ENCODE peak calls at places on chromosomes 2 and 18, in eight cellular contexts. R, G, M, F, S, N, K and T are unnamed samples.

GRCh38 chr2:172434821-172435607 is 7.6 kb downstream of the ITGA6 start:
- DNase-seq in R (no peak), G (peak; percentile 71), M (peak; percentile 54), F (peak; percentile 18), S (no peak), N (no peak), K (no peak), T (peak; percentile 61)

GRCh38 chr2:67625178-67625577 is 228.0 kb downstream of the ETAA1 start:
- DNase-seq in R (peak; percentile 59), G (no peak), M (no peak), F (peak; percentile 44), S (no peak), N (no peak), K (no peak), T (no peak)

GRCh38 chr2:176682278-176682677 is 413.0 kb downstream of the MTX2 start:
- DNase-seq in R (peak; percentile 22), G (no peak), M (no peak), F (no peak), S (no peak), N (no peak), K (no peak), T (no peak)

GRCh38 chr2:128630974-128631697 is 312.5 kb upstream of the HS6ST1 start:
- DNase-seq in R (no peak), G (no peak), M (no peak), F (no peak), S (peak; percentile 24), N (no peak), K (no peak), T (peak; percentile 38)

GRCh38 chr2:79910643-79911042 is 393.9 kb downstream of the LRRTM1 start:
- DNase-seq in R (no peak), G (peak; percentile 41), M (no peak), F (no peak), S (no peak), N (no peak), K (no peak), T (no peak)

GRCh38 chr2:196399736-196400691 is 228.6 kb upstream of the STK17B start:
- DNase-seq in R (peak; percentile 98), G (no peak), M (no peak), F (peak; percentile 94), S (no peak), N (peak; percentile 41), K (no peak), T (no peak)

GRCh38 chr18:77208969-77209368 is 40.7 kb upstream of the GALR1 start:
- DNase-seq in R (peak; percentile 69), G (no peak), M (no peak), F (peak; percentile 65), S (peak; percentile 76), N (peak; percentile 52), K (no peak), T (no peak)

GRCh38 chr2:224268441-224268840 is 133.5 kb downstream of the FAM124B start:
- DNase-seq in R (peak; percentile 91), G (no peak), M (no peak), F (peak; percentile 94), S (no peak), N (no peak), K (no peak), T (no peak)

GRCh38 chr2:109609352-109610024 is 4.3 kb downstream of the SEPTIN10 start:
- DNase-seq in R (peak; percentile 70), G (peak; percentile 27), M (no peak), F (peak; percentile 69), S (no peak), N (no peak), K (no peak), T (peak; percentile 62)

DNA sequence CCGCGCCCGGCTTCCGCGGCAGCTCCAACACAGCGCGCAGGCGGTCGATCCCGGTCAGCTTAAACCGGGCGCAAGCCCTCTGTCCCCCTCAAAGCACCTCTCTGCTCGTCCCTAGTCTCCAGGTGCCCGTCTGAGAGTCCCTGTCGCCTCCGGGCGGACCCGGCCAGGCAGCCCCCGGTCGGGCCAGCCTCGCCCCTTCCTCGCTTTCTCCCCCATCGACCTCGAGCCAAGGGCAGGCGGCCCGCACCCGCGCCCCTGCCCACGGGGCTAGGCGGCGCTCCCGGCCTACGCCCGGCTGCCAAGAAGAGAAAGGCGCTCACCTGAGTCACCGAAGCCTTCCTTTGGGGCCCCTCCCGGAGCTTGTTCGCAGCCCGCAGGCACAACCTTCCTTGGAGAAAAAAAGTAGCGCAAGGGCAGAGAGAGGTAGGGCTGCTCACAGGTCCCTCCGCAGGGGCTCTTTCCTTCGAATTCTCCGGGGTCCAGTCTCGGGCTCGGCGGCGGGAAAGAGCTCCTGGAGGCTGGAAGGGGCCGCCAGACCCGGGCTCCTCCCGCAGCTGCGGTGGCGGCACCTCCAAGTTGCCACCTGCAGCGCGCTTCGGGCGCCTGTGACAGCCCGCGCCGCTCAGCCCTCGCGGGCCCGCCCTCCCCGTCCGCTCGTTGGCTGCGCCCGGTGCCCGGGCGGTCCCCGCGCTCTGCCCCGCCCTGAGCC is 86.4 kb upstream of the EPB41L3 start:
- DNase-seq in R (peak; percentile 77), G (peak; percentile 91), M (no peak), F (peak; percentile 41), S (peak; percentile 85), N (no peak), K (peak; percentile 16), T (peak; percentile 95)
- H3K27me3 ChIP-seq in R (no peaks in the 10 kb centered on the region), G (peaks cover 72% of the 10 kb centered on the region), M (peaks cover 50% of the 10 kb centered on the region), F (peaks cover 18% of the 10 kb centered on the region), S (no peaks in the 10 kb centered on the region), N (peaks cover 72% of the 10 kb centered on the region), K (peaks cover 26% of the 10 kb centered on the region), T (peaks cover 46% of the 10 kb centered on the region)

GRCh38 chr2:144402282-144402681 is 117.6 kb downstream of the ZEB2 start:
- DNase-seq in R (no peak), G (no peak), M (no peak), F (peak; percentile 37), S (no peak), N (no peak), K (no peak), T (peak; percentile 47)
- H3K4me3 ChIP-seq in R (no peak overlapping the region), G (no peak overlapping the region), M (no peak overlapping the region), F (no peak overlapping the region), S (no peak overlapping the region), N (no peak overlapping the region), K (no peak overlapping the region), T (no peak overlapping the region)

GRCh38 chr18:26252411-26252810 is 26.2 kb downstream of the TAF4B start:
- DNase-seq in R (no peak), G (no peak), M (no peak), F (no peak), S (no peak), N (no peak), K (no peak), T (no peak)
- H3K27me3 ChIP-seq in R (no peaks in the 10 kb centered on the region), G (no peaks in the 10 kb centered on the region), M (no peaks in the 10 kb centered on the region), F (no peaks in the 10 kb centered on the region), S (no peaks in the 10 kb centered on the region), N (no peaks in the 10 kb centered on the region), K (no peaks in the 10 kb centered on the region), T (no peaks in the 10 kb centered on the region)

GRCh38 chr2:3046170-3046865 is 331.3 kb downstream of the EIPR1 start:
- DNase-seq in R (no peak), G (no peak), M (no peak), F (no peak), S (no peak), N (no peak), K (no peak), T (no peak)

GRCh38 chr2:3042601-3043585 is 334.7 kb downstream of the EIPR1 start:
- DNase-seq in R (no peak), G (no peak), M (no peak), F (no peak), S (no peak), N (no peak), K (no peak), T (no peak)

GRCh38 chr2:3043726-3044125 is 333.9 kb downstream of the EIPR1 start:
- DNase-seq in R (no peak), G (no peak), M (no peak), F (no peak), S (no peak), N (no peak), K (no peak), T (peak; percentile 29)

GRCh38 chr2:3045318-3045921 is 332.2 kb downstream of the EIPR1 start:
- DNase-seq in R (no peak), G (no peak), M (no peak), F (no peak), S (no peak), N (no peak), K (no peak), T (no peak)

DNA sequence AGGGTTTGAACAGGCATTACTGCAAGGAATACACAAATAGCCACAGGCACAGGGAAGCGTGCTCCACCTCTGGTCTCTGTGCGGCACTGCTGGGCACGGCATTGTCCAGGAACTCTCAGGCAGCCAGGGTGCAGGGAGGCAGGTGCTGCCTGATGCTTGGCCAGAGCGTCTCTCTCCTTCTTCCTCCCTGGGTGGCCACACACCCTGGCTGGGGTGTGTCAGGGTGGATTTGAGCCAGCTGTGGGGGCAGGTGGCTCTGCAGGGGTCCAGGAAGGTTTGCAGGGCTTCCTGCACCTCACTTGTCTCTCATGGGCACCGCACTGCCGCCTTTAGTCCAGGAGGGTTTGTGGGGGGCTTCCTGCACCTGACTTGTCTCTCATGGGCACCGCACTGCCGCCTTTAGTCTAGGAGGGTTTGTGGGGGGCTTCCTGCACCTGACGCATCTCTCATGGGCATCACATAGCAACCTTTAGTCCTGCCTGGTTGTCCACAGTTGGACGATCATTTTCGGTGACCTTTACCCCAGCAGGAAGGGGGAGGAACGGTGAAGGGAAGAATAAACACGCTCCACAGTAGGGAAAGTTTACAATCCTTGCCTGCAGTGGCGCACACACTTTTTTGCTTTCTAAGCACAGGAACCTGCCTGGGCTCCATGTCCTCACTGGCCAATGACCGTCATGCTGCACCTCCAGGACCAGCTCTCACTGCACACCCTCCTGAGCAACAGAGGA is 332.9 kb downstream of the EIPR1 start:
- DNase-seq in R (no peak), G (no peak), M (no peak), F (no peak), S (no peak), N (no peak), K (no peak), T (peak; percentile 35)
- H3K4me3 ChIP-seq in R (no peak overlapping the region), G (no peak overlapping the region), M (no peak overlapping the region), F (no peak overlapping the region), S (no peak overlapping the region), N (no peak overlapping the region), K (no peak overlapping the region), T (no peak overlapping the region)

DNA sequence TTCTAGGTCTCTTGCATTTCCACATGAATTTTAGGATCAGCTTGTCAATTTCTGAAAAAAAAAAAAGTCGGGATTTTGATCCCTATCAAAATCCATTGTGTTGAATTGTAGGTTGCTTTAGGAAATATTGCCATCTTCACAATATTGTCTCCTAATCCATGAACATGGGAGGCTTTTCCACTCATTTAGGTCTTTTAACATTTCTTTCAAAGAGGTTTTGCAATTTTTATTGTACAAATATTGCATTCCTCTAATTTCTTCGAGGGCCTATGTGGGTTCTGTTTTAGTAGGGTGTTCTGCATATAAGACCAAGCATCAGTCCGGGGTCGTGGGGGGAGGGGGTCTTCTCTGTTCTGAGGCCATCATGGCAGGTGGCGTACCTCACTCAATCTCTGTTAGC is 725 bp upstream of the LAMA3 start:
- DNase-seq in R (no peak), G (no peak), M (no peak), F (no peak), S (no peak), N (no peak), K (no peak), T (no peak)
- H3K27me3 ChIP-seq in R (peaks cover 58% of the 10 kb centered on the region), G (peaks cover 48% of the 10 kb centered on the region), M (peaks cover 41% of the 10 kb centered on the region), F (peaks cover 36% of the 10 kb centered on the region), S (peaks cover 6% of the 10 kb centered on the region), N (peaks cover 32% of the 10 kb centered on the region), K (peaks cover 18% of the 10 kb centered on the region), T (peaks cover 48% of the 10 kb centered on the region)

GRCh38 chr2:143133783-143134182 is 4.6 kb downstream of the ARHGAP15 start:
- DNase-seq in R (no peak), G (no peak), M (no peak), F (no peak), S (no peak), N (no peak), K (no peak), T (no peak)
- H3K4me3 ChIP-seq in R (no peak overlapping the region), G (no peak overlapping the region), M (no peak overlapping the region), F (no peak overlapping the region), S (no peak overlapping the region), N (no peak overlapping the region), K (no peak overlapping the region), T (no peak overlapping the region)